ENCODE peak calls at places on chromosomes 1 and 21, in seven cellular contexts. One of them, this sample, is unnamed.

GRCh38 chr1:27026621-27027574 is 14.2 kb upstream of the TENT5B start:
- DNase-seq in activated naive CD4-positive, alpha-beta T cell treated with Interleukin-2 at 50 U/mL for 16 hours: no peak
- DNase-seq in tibial artery: peak
- DNase-seq in HT1080: peak
- DNase-seq in stimulated activated CD4-positive, alpha-beta T cell treated with anti-CD3 and anti-CD28 coated beads, Interleukin-2, amount 100 ng/mL, for 24 hours: no peak
- DNase-seq in glutamatergic neuron: no peak
- DNase-seq in progenitor cell of endocrine pancreas: no peak
- DNase-seq in this sample: peak

GRCh38 chr1:177181631-177182291 is 11.0 kb downstream of the BRINP2 start:
- DNase-seq in activated naive CD4-positive, alpha-beta T cell treated with Interleukin-2 at 50 U/mL for 16 hours: peak
- DNase-seq in tibial artery: peak
- DNase-seq in HT1080: peak
- DNase-seq in stimulated activated CD4-positive, alpha-beta T cell treated with anti-CD3 and anti-CD28 coated beads, Interleukin-2, amount 100 ng/mL, for 24 hours: peak
- DNase-seq in glutamatergic neuron: peak
- DNase-seq in progenitor cell of endocrine pancreas: peak
- DNase-seq in this sample: peak

GRCh38 chr1:248817065-248817464 is 8.7 kb downstream of the SH3BP5L start:
- DNase-seq in activated naive CD4-positive, alpha-beta T cell treated with Interleukin-2 at 50 U/mL for 16 hours: no peak
- DNase-seq in tibial artery: no peak
- DNase-seq in HT1080: no peak
- DNase-seq in stimulated activated CD4-positive, alpha-beta T cell treated with anti-CD3 and anti-CD28 coated beads, Interleukin-2, amount 100 ng/mL, for 24 hours: peak
- DNase-seq in glutamatergic neuron: no peak
- DNase-seq in progenitor cell of endocrine pancreas: no peak
- DNase-seq in this sample: peak

GRCh38 chr1:58586296-58586695 is 9.2 kb upstream of the TACSTD2 start:
- DNase-seq in activated naive CD4-positive, alpha-beta T cell treated with Interleukin-2 at 50 U/mL for 16 hours: no peak
- DNase-seq in tibial artery: no peak
- DNase-seq in HT1080: peak
- DNase-seq in stimulated activated CD4-positive, alpha-beta T cell treated with anti-CD3 and anti-CD28 coated beads, Interleukin-2, amount 100 ng/mL, for 24 hours: no peak
- DNase-seq in glutamatergic neuron: no peak
- DNase-seq in progenitor cell of endocrine pancreas: no peak
- DNase-seq in this sample: no peak

GRCh38 chr1:38577385-38577784 is 282.2 kb downstream of the RRAGC start:
- DNase-seq in activated naive CD4-positive, alpha-beta T cell treated with Interleukin-2 at 50 U/mL for 16 hours: no peak
- DNase-seq in tibial artery: no peak
- DNase-seq in HT1080: no peak
- DNase-seq in stimulated activated CD4-positive, alpha-beta T cell treated with anti-CD3 and anti-CD28 coated beads, Interleukin-2, amount 100 ng/mL, for 24 hours: no peak
- DNase-seq in glutamatergic neuron: no peak
- DNase-seq in progenitor cell of endocrine pancreas: no peak
- DNase-seq in this sample: no peak

GRCh38 chr1:112237983-112238515 is 158.0 kb upstream of the CTTNBP2NL start:
- DNase-seq in activated naive CD4-positive, alpha-beta T cell treated with Interleukin-2 at 50 U/mL for 16 hours: no peak
- DNase-seq in tibial artery: no peak
- DNase-seq in HT1080: no peak
- DNase-seq in stimulated activated CD4-positive, alpha-beta T cell treated with anti-CD3 and anti-CD28 coated beads, Interleukin-2, amount 100 ng/mL, for 24 hours: no peak
- DNase-seq in glutamatergic neuron: no peak
- DNase-seq in progenitor cell of endocrine pancreas: no peak
- DNase-seq in this sample: no peak

GRCh38 chr1:175204285-175204684 is 11.7 kb upstream of the KIAA0040 start:
- DNase-seq in activated naive CD4-positive, alpha-beta T cell treated with Interleukin-2 at 50 U/mL for 16 hours: no peak
- DNase-seq in tibial artery: no peak
- DNase-seq in HT1080: no peak
- DNase-seq in stimulated activated CD4-positive, alpha-beta T cell treated with anti-CD3 and anti-CD28 coated beads, Interleukin-2, amount 100 ng/mL, for 24 hours: no peak
- DNase-seq in glutamatergic neuron: no peak
- DNase-seq in progenitor cell of endocrine pancreas: no peak
- DNase-seq in this sample: no peak

GRCh38 chr1:2541619-2542246 is 11.7 kb upstream of the HES5 start:
- DNase-seq in activated naive CD4-positive, alpha-beta T cell treated with Interleukin-2 at 50 U/mL for 16 hours: no peak
- DNase-seq in tibial artery: no peak
- DNase-seq in HT1080: no peak
- DNase-seq in stimulated activated CD4-positive, alpha-beta T cell treated with anti-CD3 and anti-CD28 coated beads, Interleukin-2, amount 100 ng/mL, for 24 hours: no peak
- DNase-seq in glutamatergic neuron: no peak
- DNase-seq in progenitor cell of endocrine pancreas: no peak
- DNase-seq in this sample: peak

GRCh38 chr21:42055425-42055824 is 15.7 kb upstream of the UMODL1 start:
- DNase-seq in activated naive CD4-positive, alpha-beta T cell treated with Interleukin-2 at 50 U/mL for 16 hours: no peak
- DNase-seq in tibial artery: no peak
- DNase-seq in HT1080: no peak
- DNase-seq in stimulated activated CD4-positive, alpha-beta T cell treated with anti-CD3 and anti-CD28 coated beads, Interleukin-2, amount 100 ng/mL, for 24 hours: no peak
- DNase-seq in glutamatergic neuron: no peak
- DNase-seq in progenitor cell of endocrine pancreas: no peak
- DNase-seq in this sample: no peak

This sample was measured in ureter.